ENCODE peak calls at places on chromosomes 6 and 20, in nine cellular contexts. Z is astrocyte of the hippocampus; S is iPS-NIHi11; N is BJ; W is Panc1; J is activated naive CD4-positive, alpha-beta T cell treated with anti-CD3 and anti-CD28 coated beads, Interleukin-2, amount 50 U/mL, for 16 hours; O is C1 segment of cervical spinal cord; V is activated gamma-delta T cell treated with anti-CD3 and anti-CD28 coated beads, Interleukin-2, amount 50 U/mL, for 16 hours; U is GDM1. P is an unnamed sample.

GRCh38 chr6:113995632-113996031 is 24.7 kb upstream of the HDAC2 start:
- DNase-seq in V (no peak), N (peak; percentile 92), S (peak; percentile 46), W (peak; percentile 88), J (no peak), O (peak; percentile 43), Z (peak; percentile 95), U (no peak), P (peak; percentile 77)

GRCh38 chr20:14093652-14094051 is 98.3 kb downstream of the MACROD2 start:
- DNase-seq in W (no peak), V (no peak), Z (no peak), O (no peak), U (no peak), S (no peak), J (no peak), N (no peak), P (no peak)

GRCh38 chr20:49276895-49277785 is 717 bp downstream of the ZNFX1 start:
- DNase-seq in Z (peak; percentile 37), O (peak; percentile 64), W (no peak), N (no peak), S (peak; percentile 28), U (no peak), V (peak; percentile 22), J (peak; percentile 67), P (peak; percentile 24)

GRCh38 chr6:16494781-16495180 is 256.4 kb downstream of the GMPR start:
- DNase-seq in N (no peak), S (peak; percentile 18), W (no peak), O (no peak), U (no peak), V (no peak), Z (peak; percentile 48), J (no peak), P (no peak)

GRCh38 chr6:29830409-29830808 is 2.8 kb downstream of the HLA-G start:
- DNase-seq in V (no peak), S (no peak), O (no peak), U (no peak), N (no peak), J (no peak), W (no peak), Z (no peak), P (no peak)

GRCh38 chr6:108408453-108408852 is 113.6 kb downstream of the AFG1L start:
- DNase-seq in V (no peak), Z (no peak), W (no peak), N (no peak), U (no peak), J (no peak), O (no peak), S (no peak), P (peak; percentile 17)

GRCh38 chr20:56160956-56161355 is 87.6 kb upstream of the MC3R start:
- DNase-seq in J (no peak), O (no peak), V (no peak), W (no peak), Z (no peak), U (no peak), S (no peak), N (no peak), P (peak; percentile 19)

GRCh38 chr6:159062965-159063364 is 18.2 kb upstream of the TAGAP start:
- DNase-seq in U (no peak), J (no peak), Z (no peak), N (no peak), S (no peak), W (no peak), O (no peak), V (no peak), P (no peak)

GRCh38 chr6:27889628-27890315 is 22.4 kb downstream of the OR2B2 start:
- DNase-seq in N (no peak), U (no peak), W (no peak), V (no peak), J (no peak), S (no peak), O (no peak), Z (peak; percentile 7), P (peak; percentile 70)

GRCh38 chr6:105539879-105540278 is 137.0 kb upstream of the PREP start:
- DNase-seq in S (no peak), U (no peak), V (no peak), J (no peak), W (no peak), Z (no peak), O (no peak), N (no peak), P (no peak)

GRCh38 chr20:9520096-9520495 is 5.7 kb downstream of the LAMP5 start:
- DNase-seq in Z (no peak), U (no peak), S (no peak), J (no peak), O (no peak), V (no peak), W (no peak), N (no peak), P (no peak)

GRCh38 chr6:14922306-14922705 is 323.6 kb upstream of the JARID2 start:
- DNase-seq in Z (peak; percentile 88), V (no peak), W (no peak), J (no peak), O (peak; percentile 22), N (no peak), U (no peak), S (no peak), P (peak; percentile 58)